ENCODE peak calls at places on chromosomes 4 and X, in six cellular contexts. D, F, J, U, B and H are unnamed samples.

GRCh38 chrX:47138171-47138570 is 6.3 kb downstream of the NDUFB11 start:
- DNase-seq in D (no peak), F (no peak), J (no peak), U (no peak), B (no peak), H (no peak)

GRCh38 chr4:77003400-77003799 is 53.8 kb downstream of the SEPTIN11 start:
- DNase-seq in D (no peak), F (no peak), J (peak), U (no peak), B (no peak), H (no peak)

GRCh38 chr4:102477657-102478056 is 23.5 kb upstream of the NFKB1 start:
- DNase-seq in D (no peak), F (no peak), J (peak), U (peak), B (no peak), H (no peak)

GRCh38 chrX:49037883-49038475 is 5.2 kb downstream of the TFE3 start:
- DNase-seq in D (no peak), F (no peak), J (peak), U (peak), B (no peak), H (no peak)

GRCh38 chrX:108732630-108733321 is 3.6 kb downstream of the IRS4 start:
- DNase-seq in D (no peak), F (no peak), J (no peak), U (no peak), B (no peak), H (no peak)

GRCh38 chr4:11259837-11260236 is 168.9 kb downstream of the HS3ST1 start:
- DNase-seq in D (no peak), F (no peak), J (no peak), U (no peak), B (peak), H (peak)

GRCh38 chr4:69689530-69690111 is 36.6 kb upstream of the UGT2A1 start:
- DNase-seq in D (peak), F (no peak), J (peak), U (peak), B (no peak), H (no peak)

GRCh38 chr4:147809171-147809570 is 77.3 kb downstream of the ARHGAP10 start:
- DNase-seq in D (no peak), F (no peak), J (no peak), U (no peak), B (no peak), H (no peak)

GRCh38 chr4:188697217-188697616 is 558.0 kb downstream of the TRIML1 start:
- DNase-seq in D (no peak), F (no peak), J (no peak), U (no peak), B (no peak), H (no peak)

GRCh38 chrX:155966876-155967275 is 30.6 kb upstream of the IL9R start:
- DNase-seq in D (peak), F (peak), J (peak), U (peak), B (no peak), H (no peak)

GRCh38 chrX:389021-389441 is 2.3 kb upstream of the PPP2R3B start:
- DNase-seq in D (no peak), F (no peak), J (no peak), U (no peak), B (no peak), H (no peak)

GRCh38 chr4:67403342-67403741 is 142.0 kb downstream of the CENPC start:
- DNase-seq in D (no peak), F (no peak), J (no peak), U (no peak), B (no peak), H (no peak)

GRCh38 chrX:78123190-78123589 is 16.3 kb downstream of the TAF9B start:
- DNase-seq in D (no peak), F (peak), J (peak), U (no peak), B (no peak), H (no peak)

GRCh38 chr4:626201-627091 is 1.1 kb downstream of the PDE6B start:
- DNase-seq in D (no peak), F (no peak), J (no peak), U (no peak), B (no peak), H (no peak)

GRCh38 chr4:5782829-5783476 is 72.0 kb downstream of the EVC start:
- DNase-seq in D (no peak), F (no peak), J (no peak), U (no peak), B (no peak), H (no peak)

GRCh38 chrX:129769467-129770154 is 10.1 kb upstream of the SASH3 start:
- DNase-seq in D (peak), F (peak), J (no peak), U (no peak), B (no peak), H (no peak)

GRCh38 chrX:36927712-36928111 is 80.5 kb upstream of the FAM47C start:
- DNase-seq in D (no peak), F (no peak), J (no peak), U (no peak), B (no peak), H (no peak)

GRCh38 chr4:87258677-87259076 is 38.3 kb upstream of the KLHL8 start:
- DNase-seq in D (no peak), F (no peak), J (no peak), U (no peak), B (no peak), H (no peak)

GRCh38 chrX:42119076-42119475 is 195.7 kb upstream of the CASK start:
- DNase-seq in D (no peak), F (no peak), J (peak), U (peak), B (no peak), H (no peak)

GRCh38 chrX:39693298-39693697 is 404.5 kb downstream of the BCOR start:
- DNase-seq in D (no peak), F (no peak), J (no peak), U (no peak), B (no peak), H (no peak)

GRCh38 chr4:41365726-41366125 is 109.0 kb downstream of the UCHL1 start:
- DNase-seq in D (no peak), F (no peak), J (no peak), U (no peak), B (no peak), H (no peak)

GRCh38 chr4:39037491-39037825 is 5.2 kb upstream of the TMEM156 start:
- DNase-seq in D (no peak), F (no peak), J (peak), U (peak), B (no peak), H (no peak)

GRCh38 chr4:184097240-184097619 is 120.4 kb downstream of the ENPP6 start:
- DNase-seq in D (peak), F (no peak), J (no peak), U (no peak), B (no peak), H (no peak)

GRCh38 chrX:97389761-97390192 is 506.1 kb downstream of the RPA4 start:
- DNase-seq in D (no peak), F (no peak), J (peak), U (peak), B (no peak), H (no peak)

GRCh38 chr4:30396772-30397475 is 323.2 kb upstream of the PCDH7 start:
- DNase-seq in D (no peak), F (no peak), J (peak), U (peak), B (no peak), H (no peak)

GRCh38 chrX:9180623-9181022 is 146.7 kb upstream of the FAM9B start:
- DNase-seq in D (no peak), F (no peak), J (no peak), U (no peak), B (no peak), H (no peak)

GRCh38 chrX:1355131-1355799 is 18.7 kb downstream of the IL3RA start:
- DNase-seq in D (no peak), F (no peak), J (no peak), U (no peak), B (no peak), H (no peak)

GRCh38 chr4:99383833-99384392 is 31.4 kb upstream of the ADH1C start:
- DNase-seq in D (no peak), F (no peak), J (peak), U (peak), B (no peak), H (no peak)